ENCODE peak calls at places on chromosomes 1 and 21, in seven cellular contexts. One of them, this sample, is unnamed.

GRCh38 chr1:7956218-7957032 is 5.1 kb upstream of the PARK7 start:
- DNase-seq in activated CD4-positive, alpha-beta T cell treated with anti-CD3 and anti-CD28 coated beads for 36 hours: no peak
- DNase-seq in cardiac muscle cell: no peak
- DNase-seq in effector CD4-positive, alpha-beta T cell: no peak
- DNase-seq in psoas muscle: no peak
- DNase-seq in RCC 7860: peak; percentile 75
- DNase-seq in sciatic nerve: no peak
- DNase-seq in this sample: peak; percentile 17

GRCh38 chr1:203769505-203770343 is 4.7 kb downstream of the LAX1 start:
- DNase-seq in psoas muscle: peak; percentile 75
- DNase-seq in activated CD4-positive, alpha-beta T cell treated with anti-CD3 and anti-CD28 coated beads for 36 hours: no peak
- DNase-seq in RCC 7860: peak; percentile 80
- DNase-seq in sciatic nerve: no peak
- DNase-seq in effector CD4-positive, alpha-beta T cell: no peak
- DNase-seq in cardiac muscle cell: peak; percentile 41
- DNase-seq in this sample: peak; percentile 95

GRCh38 chr1:93022580-93022979 is 56.5 kb upstream of the MTF2 start:
- DNase-seq in activated CD4-positive, alpha-beta T cell treated with anti-CD3 and anti-CD28 coated beads for 36 hours: no peak
- DNase-seq in effector CD4-positive, alpha-beta T cell: no peak
- DNase-seq in RCC 7860: no peak
- DNase-seq in sciatic nerve: no peak
- DNase-seq in cardiac muscle cell: no peak
- DNase-seq in psoas muscle: no peak
- DNase-seq in this sample: no peak

GRCh38 chr1:107647012-107647411 is 318.0 kb downstream of the VAV3 start:
- DNase-seq in cardiac muscle cell: no peak
- DNase-seq in sciatic nerve: no peak
- DNase-seq in effector CD4-positive, alpha-beta T cell: no peak
- DNase-seq in psoas muscle: no peak
- DNase-seq in RCC 7860: no peak
- DNase-seq in activated CD4-positive, alpha-beta T cell treated with anti-CD3 and anti-CD28 coated beads for 36 hours: no peak
- DNase-seq in this sample: no peak

GRCh38 chr21:35156293-35156976 is 107.3 kb upstream of the RUNX1 start:
- DNase-seq in sciatic nerve: no peak
- DNase-seq in RCC 7860: no peak
- DNase-seq in psoas muscle: no peak
- DNase-seq in effector CD4-positive, alpha-beta T cell: no peak
- DNase-seq in cardiac muscle cell: no peak
- DNase-seq in activated CD4-positive, alpha-beta T cell treated with anti-CD3 and anti-CD28 coated beads for 36 hours: no peak
- DNase-seq in this sample: no peak

GRCh38 chr1:248622491-248623106 is 12.3 kb downstream of the OR2T11 start:
- DNase-seq in cardiac muscle cell: peak; percentile 0
- DNase-seq in RCC 7860: no peak
- DNase-seq in psoas muscle: no peak
- DNase-seq in sciatic nerve: no peak
- DNase-seq in effector CD4-positive, alpha-beta T cell: no peak
- DNase-seq in activated CD4-positive, alpha-beta T cell treated with anti-CD3 and anti-CD28 coated beads for 36 hours: peak; percentile 11
- DNase-seq in this sample: peak; percentile 56

GRCh38 chr1:100721502-100722205 is 2.1 kb downstream of the VCAM1 start:
- DNase-seq in psoas muscle: peak; percentile 16
- DNase-seq in effector CD4-positive, alpha-beta T cell: no peak
- DNase-seq in RCC 7860: peak; percentile 36
- DNase-seq in activated CD4-positive, alpha-beta T cell treated with anti-CD3 and anti-CD28 coated beads for 36 hours: no peak
- DNase-seq in sciatic nerve: peak; percentile 68
- DNase-seq in cardiac muscle cell: peak; percentile 44
- DNase-seq in this sample: peak; percentile 85

GRCh38 chr1:151165281-151165737 is 393 bp downstream of the LYSMD1 start:
- DNase-seq in sciatic nerve: peak; percentile 77
- DNase-seq in activated CD4-positive, alpha-beta T cell treated with anti-CD3 and anti-CD28 coated beads for 36 hours: peak; percentile 47
- DNase-seq in psoas muscle: peak; percentile 52
- DNase-seq in cardiac muscle cell: peak; percentile 76
- DNase-seq in effector CD4-positive, alpha-beta T cell: no peak
- DNase-seq in RCC 7860: no peak
- DNase-seq in this sample: no peak

GRCh38 chr1:83900530-83900929 is 98.4 kb downstream of the TTLL7 start:
- DNase-seq in effector CD4-positive, alpha-beta T cell: no peak
- DNase-seq in cardiac muscle cell: no peak
- DNase-seq in RCC 7860: peak; percentile 64
- DNase-seq in activated CD4-positive, alpha-beta T cell treated with anti-CD3 and anti-CD28 coated beads for 36 hours: no peak
- DNase-seq in sciatic nerve: no peak
- DNase-seq in psoas muscle: no peak
- DNase-seq in this sample: peak; percentile 44

GRCh38 chr1:208177656-208178055 is 66.5 kb downstream of the PLXNA2 start:
- DNase-seq in RCC 7860: no peak
- DNase-seq in psoas muscle: no peak
- DNase-seq in effector CD4-positive, alpha-beta T cell: no peak
- DNase-seq in activated CD4-positive, alpha-beta T cell treated with anti-CD3 and anti-CD28 coated beads for 36 hours: no peak
- DNase-seq in cardiac muscle cell: no peak
- DNase-seq in sciatic nerve: no peak
- DNase-seq in this sample: no peak

GRCh38 chr1:232149302-232150201 is 480.4 kb downstream of the SIPA1L2 start:
- DNase-seq in RCC 7860: no peak
- DNase-seq in sciatic nerve: no peak
- DNase-seq in effector CD4-positive, alpha-beta T cell: no peak
- DNase-seq in activated CD4-positive, alpha-beta T cell treated with anti-CD3 and anti-CD28 coated beads for 36 hours: no peak
- DNase-seq in cardiac muscle cell: no peak
- DNase-seq in psoas muscle: no peak
- DNase-seq in this sample: peak; percentile 31

GRCh38 chr1:156571261-156571958 is 955 bp downstream of the IQGAP3 start:
- DNase-seq in psoas muscle: no peak
- DNase-seq in sciatic nerve: no peak
- DNase-seq in activated CD4-positive, alpha-beta T cell treated with anti-CD3 and anti-CD28 coated beads for 36 hours: peak; percentile 22
- DNase-seq in RCC 7860: peak; percentile 81
- DNase-seq in cardiac muscle cell: no peak
- DNase-seq in effector CD4-positive, alpha-beta T cell: no peak
- DNase-seq in this sample: peak; percentile 67

GRCh38 chr1:77378723-77379533 is 97.1 kb downstream of the AK5 start:
- DNase-seq in activated CD4-positive, alpha-beta T cell treated with anti-CD3 and anti-CD28 coated beads for 36 hours: peak; percentile 6
- DNase-seq in RCC 7860: peak; percentile 46
- DNase-seq in cardiac muscle cell: no peak
- DNase-seq in sciatic nerve: no peak
- DNase-seq in effector CD4-positive, alpha-beta T cell: no peak
- DNase-seq in psoas muscle: no peak
- DNase-seq in this sample: peak; percentile 38

GRCh38 chr1:235302143-235302542 is 25.8 kb downstream of the ARID4B start:
- DNase-seq in sciatic nerve: no peak
- DNase-seq in activated CD4-positive, alpha-beta T cell treated with anti-CD3 and anti-CD28 coated beads for 36 hours: no peak
- DNase-seq in RCC 7860: no peak
- DNase-seq in cardiac muscle cell: no peak
- DNase-seq in psoas muscle: no peak
- DNase-seq in effector CD4-positive, alpha-beta T cell: no peak
- DNase-seq in this sample: no peak

GRCh38 chr1:1672181-1672965 is 13.6 kb upstream of the CDK11B start:
- DNase-seq in psoas muscle: no peak
- DNase-seq in RCC 7860: no peak
- DNase-seq in cardiac muscle cell: no peak
- DNase-seq in activated CD4-positive, alpha-beta T cell treated with anti-CD3 and anti-CD28 coated beads for 36 hours: no peak
- DNase-seq in sciatic nerve: no peak
- DNase-seq in effector CD4-positive, alpha-beta T cell: no peak
- DNase-seq in this sample: no peak

GRCh38 chr21:44918107-44918470 is 2.6 kb downstream of the ITGB2 start:
- DNase-seq in RCC 7860: no peak
- DNase-seq in sciatic nerve: no peak
- DNase-seq in activated CD4-positive, alpha-beta T cell treated with anti-CD3 and anti-CD28 coated beads for 36 hours: no peak
- DNase-seq in effector CD4-positive, alpha-beta T cell: no peak
- DNase-seq in cardiac muscle cell: no peak
- DNase-seq in psoas muscle: peak; percentile 12
- DNase-seq in this sample: no peak

GRCh38 chr1:78038071-78038470 is 7.7 kb upstream of the GIPC2 start:
- DNase-seq in cardiac muscle cell: no peak
- DNase-seq in sciatic nerve: no peak
- DNase-seq in effector CD4-positive, alpha-beta T cell: no peak
- DNase-seq in psoas muscle: no peak
- DNase-seq in RCC 7860: no peak
- DNase-seq in activated CD4-positive, alpha-beta T cell treated with anti-CD3 and anti-CD28 coated beads for 36 hours: no peak
- DNase-seq in this sample: peak; percentile 76

GRCh38 chr1:22273686-22274681 is 131.1 kb upstream of the WNT4 start:
- DNase-seq in effector CD4-positive, alpha-beta T cell: no peak
- DNase-seq in RCC 7860: no peak
- DNase-seq in activated CD4-positive, alpha-beta T cell treated with anti-CD3 and anti-CD28 coated beads for 36 hours: no peak
- DNase-seq in psoas muscle: no peak
- DNase-seq in cardiac muscle cell: no peak
- DNase-seq in sciatic nerve: no peak
- DNase-seq in this sample: no peak

GRCh38 chr1:206679738-206680211 is 4.9 kb upstream of the MAPKAPK2 start:
- DNase-seq in activated CD4-positive, alpha-beta T cell treated with anti-CD3 and anti-CD28 coated beads for 36 hours: peak; percentile 44
- DNase-seq in RCC 7860: no peak
- DNase-seq in sciatic nerve: no peak
- DNase-seq in effector CD4-positive, alpha-beta T cell: no peak
- DNase-seq in cardiac muscle cell: no peak
- DNase-seq in psoas muscle: no peak
- DNase-seq in this sample: no peak

GRCh38 chr21:36059823-36060158 is 535 bp downstream of the SETD4 start:
- DNase-seq in activated CD4-positive, alpha-beta T cell treated with anti-CD3 and anti-CD28 coated beads for 36 hours: no peak
- DNase-seq in RCC 7860: peak; percentile 37
- DNase-seq in effector CD4-positive, alpha-beta T cell: no peak
- DNase-seq in cardiac muscle cell: peak; percentile 76
- DNase-seq in sciatic nerve: peak; percentile 74
- DNase-seq in psoas muscle: peak; percentile 44
- DNase-seq in this sample: no peak

GRCh38 chr1:82121421-82121820 is 320.7 kb downstream of the ADGRL2 start:
- DNase-seq in RCC 7860: no peak
- DNase-seq in effector CD4-positive, alpha-beta T cell: no peak
- DNase-seq in cardiac muscle cell: no peak
- DNase-seq in sciatic nerve: no peak
- DNase-seq in psoas muscle: no peak
- DNase-seq in activated CD4-positive, alpha-beta T cell treated with anti-CD3 and anti-CD28 coated beads for 36 hours: no peak
- DNase-seq in this sample: no peak

GRCh38 chr1:207826557-207827487 is 75.0 kb downstream of the CD46 start:
- DNase-seq in activated CD4-positive, alpha-beta T cell treated with anti-CD3 and anti-CD28 coated beads for 36 hours: no peak
- DNase-seq in sciatic nerve: peak; percentile 64
- DNase-seq in RCC 7860: peak; percentile 8
- DNase-seq in psoas muscle: no peak
- DNase-seq in cardiac muscle cell: no peak
- DNase-seq in effector CD4-positive, alpha-beta T cell: no peak
- DNase-seq in this sample: no peak

GRCh38 chr1:202926578-202927491 is at the start of gene KLHL12:
- DNase-seq in effector CD4-positive, alpha-beta T cell: peak; percentile 95
- DNase-seq in psoas muscle: peak; percentile 96
- DNase-seq in activated CD4-positive, alpha-beta T cell treated with anti-CD3 and anti-CD28 coated beads for 36 hours: peak; percentile 98
- DNase-seq in RCC 7860: peak; percentile 93
- DNase-seq in sciatic nerve: peak; percentile 99
- DNase-seq in cardiac muscle cell: peak; percentile 99
- DNase-seq in this sample: peak; percentile 98

GRCh38 chr1:156146749-156147405 is 6.5 kb upstream of the SEMA4A start:
- DNase-seq in effector CD4-positive, alpha-beta T cell: no peak
- DNase-seq in RCC 7860: no peak
- DNase-seq in cardiac muscle cell: no peak
- DNase-seq in activated CD4-positive, alpha-beta T cell treated with anti-CD3 and anti-CD28 coated beads for 36 hours: peak; percentile 54
- DNase-seq in sciatic nerve: no peak
- DNase-seq in psoas muscle: no peak
- DNase-seq in this sample: no peak

GRCh38 chr21:35503646-35504045 is 454.5 kb upstream of the RUNX1 start:
- DNase-seq in RCC 7860: no peak
- DNase-seq in effector CD4-positive, alpha-beta T cell: no peak
- DNase-seq in activated CD4-positive, alpha-beta T cell treated with anti-CD3 and anti-CD28 coated beads for 36 hours: peak; percentile 17
- DNase-seq in psoas muscle: no peak
- DNase-seq in sciatic nerve: no peak
- DNase-seq in cardiac muscle cell: no peak
- DNase-seq in this sample: peak; percentile 84

GRCh38 chr1:113859478-113860175 is 11.9 kb downstream of the PTPN22 start:
- DNase-seq in sciatic nerve: no peak
- DNase-seq in RCC 7860: no peak
- DNase-seq in cardiac muscle cell: no peak
- DNase-seq in activated CD4-positive, alpha-beta T cell treated with anti-CD3 and anti-CD28 coated beads for 36 hours: no peak
- DNase-seq in psoas muscle: no peak
- DNase-seq in effector CD4-positive, alpha-beta T cell: no peak
- DNase-seq in this sample: no peak

GRCh38 chr1:71464016-71464415 is 383.2 kb upstream of the ZRANB2 start:
- DNase-seq in cardiac muscle cell: no peak
- DNase-seq in RCC 7860: no peak
- DNase-seq in psoas muscle: no peak
- DNase-seq in effector CD4-positive, alpha-beta T cell: no peak
- DNase-seq in sciatic nerve: no peak
- DNase-seq in activated CD4-positive, alpha-beta T cell treated with anti-CD3 and anti-CD28 coated beads for 36 hours: no peak
- DNase-seq in this sample: no peak

GRCh38 chr1:36164399-36164798 is 8.4 kb downstream of the MAP7D1 start:
- DNase-seq in psoas muscle: no peak
- DNase-seq in effector CD4-positive, alpha-beta T cell: no peak
- DNase-seq in cardiac muscle cell: no peak
- DNase-seq in activated CD4-positive, alpha-beta T cell treated with anti-CD3 and anti-CD28 coated beads for 36 hours: no peak
- DNase-seq in sciatic nerve: no peak
- DNase-seq in RCC 7860: no peak
- DNase-seq in this sample: no peak

GRCh38 chr1:41936107-41936506 is 17.4 kb upstream of the HIVEP3 start:
- DNase-seq in sciatic nerve: no peak
- DNase-seq in activated CD4-positive, alpha-beta T cell treated with anti-CD3 and anti-CD28 coated beads for 36 hours: peak; percentile 52
- DNase-seq in effector CD4-positive, alpha-beta T cell: no peak
- DNase-seq in psoas muscle: no peak
- DNase-seq in cardiac muscle cell: no peak
- DNase-seq in RCC 7860: peak; percentile 44
- DNase-seq in this sample: no peak

GRCh38 chr1:117179471-117179870 is 31.3 kb downstream of the VTCN1 start:
- DNase-seq in sciatic nerve: no peak
- DNase-seq in cardiac muscle cell: no peak
- DNase-seq in psoas muscle: no peak
- DNase-seq in RCC 7860: no peak
- DNase-seq in effector CD4-positive, alpha-beta T cell: no peak
- DNase-seq in activated CD4-positive, alpha-beta T cell treated with anti-CD3 and anti-CD28 coated beads for 36 hours: no peak
- DNase-seq in this sample: no peak

GRCh38 chr1:59697138-59697811 is 117.5 kb upstream of the HOOK1 start:
- DNase-seq in psoas muscle: no peak
- DNase-seq in RCC 7860: no peak
- DNase-seq in activated CD4-positive, alpha-beta T cell treated with anti-CD3 and anti-CD28 coated beads for 36 hours: peak; percentile 58
- DNase-seq in effector CD4-positive, alpha-beta T cell: no peak
- DNase-seq in sciatic nerve: no peak
- DNase-seq in cardiac muscle cell: no peak
- DNase-seq in this sample: no peak

GRCh38 chr1:119549719-119550141 is 42.7 kb downstream of the HSD3B1 start:
- DNase-seq in sciatic nerve: peak; percentile 70
- DNase-seq in effector CD4-positive, alpha-beta T cell: no peak
- DNase-seq in activated CD4-positive, alpha-beta T cell treated with anti-CD3 and anti-CD28 coated beads for 36 hours: peak; percentile 46
- DNase-seq in cardiac muscle cell: peak; percentile 88
- DNase-seq in RCC 7860: peak; percentile 47
- DNase-seq in psoas muscle: no peak
- DNase-seq in this sample: peak; percentile 83

GRCh38 chr1:219020846-219021245 is 152.8 kb upstream of the LYPLAL1 start:
- DNase-seq in cardiac muscle cell: no peak
- DNase-seq in sciatic nerve: no peak
- DNase-seq in activated CD4-positive, alpha-beta T cell treated with anti-CD3 and anti-CD28 coated beads for 36 hours: no peak
- DNase-seq in effector CD4-positive, alpha-beta T cell: no peak
- DNase-seq in psoas muscle: no peak
- DNase-seq in RCC 7860: no peak
- DNase-seq in this sample: no peak

GRCh38 chr1:234260578-234260977 is 112.7 kb upstream of the COA6 start:
- DNase-seq in effector CD4-positive, alpha-beta T cell: no peak
- DNase-seq in activated CD4-positive, alpha-beta T cell treated with anti-CD3 and anti-CD28 coated beads for 36 hours: peak; percentile 53
- DNase-seq in RCC 7860: peak; percentile 59
- DNase-seq in psoas muscle: no peak
- DNase-seq in sciatic nerve: no peak
- DNase-seq in cardiac muscle cell: no peak
- DNase-seq in this sample: no peak

GRCh38 chr1:116624040-116624439 is 43.5 kb downstream of the IGSF3 start:
- DNase-seq in psoas muscle: no peak
- DNase-seq in cardiac muscle cell: no peak
- DNase-seq in effector CD4-positive, alpha-beta T cell: no peak
- DNase-seq in RCC 7860: no peak
- DNase-seq in sciatic nerve: no peak
- DNase-seq in activated CD4-positive, alpha-beta T cell treated with anti-CD3 and anti-CD28 coated beads for 36 hours: no peak
- DNase-seq in this sample: no peak